ENCODE peak calls at places on chromosome 2, in nine cellular contexts. H, Z, J, K, S, L, G, D and E are unnamed samples.

GRCh38 chr2:217121565-217121964 is 261.7 kb upstream of the TNP1 start:
- DNase-seq in S (no peak), L (no peak), K (no peak), H (no peak), Z (no peak), D (no peak), G (no peak), J (no peak), E (no peak)

GRCh38 chr2:139518276-139518675 is 738.1 kb upstream of the NXPH2 start:
- DNase-seq in L (no peak), K (no peak), Z (no peak), G (no peak), J (no peak), S (no peak), D (no peak), H (no peak), E (no peak)

GRCh38 chr2:179818546-179818945 is 42.9 kb downstream of the ZNF385B start:
- DNase-seq in Z (no peak), S (no peak), J (no peak), G (no peak), H (no peak), L (no peak), K (no peak), D (no peak), E (no peak)

GRCh38 chr2:8740136-8740535 is 58.3 kb downstream of the ID2 start:
- DNase-seq in G (no peak), L (no peak), K (no peak), D (no peak), S (no peak), J (no peak), Z (no peak), H (no peak), E (no peak)

GRCh38 chr2:8412082-8412481 is 269.8 kb upstream of the ID2 start:
- DNase-seq in K (peak), G (no peak), J (no peak), H (peak), Z (no peak), L (no peak), D (peak), S (no peak), E (no peak)

GRCh38 chr2:150214626-150215025 is 272.8 kb downstream of the RND3 start:
- DNase-seq in D (peak), Z (no peak), K (peak), G (no peak), H (no peak), S (no peak), J (no peak), L (no peak), E (no peak)

GRCh38 chr2:191845876-191846786 is 757 bp downstream of the CAVIN2 start:
- DNase-seq in L (no peak), S (no peak), G (no peak), J (no peak), Z (no peak), D (peak), K (no peak), H (no peak), E (no peak)

GRCh38 chr2:68121873-68122679 is 35.6 kb upstream of the PNO1 start:
- DNase-seq in J (peak), D (peak), G (peak), Z (peak), L (peak), S (peak), H (peak), K (peak), E (peak)

GRCh38 chr2:64017811-64018714 is 1.2 kb downstream of the VPS54 start:
- DNase-seq in H (no peak), D (no peak), G (no peak), L (no peak), K (no peak), S (no peak), Z (peak), J (no peak), E (no peak)

GRCh38 chr2:136492901-136493300 is 272.4 kb upstream of the THSD7B start:
- DNase-seq in J (no peak), D (no peak), S (no peak), H (no peak), L (no peak), K (no peak), Z (no peak), G (no peak), E (no peak)

GRCh38 chr2:3626118-3626816 is 31.4 kb downstream of the COLEC11 start:
- DNase-seq in K (no peak), H (peak), J (no peak), D (peak), L (no peak), Z (no peak), S (no peak), G (no peak), E (no peak)

GRCh38 chr2:222884114-222884764 is 23.4 kb downstream of the ACSL3 start:
- DNase-seq in G (no peak), L (no peak), S (no peak), K (no peak), Z (no peak), J (no peak), D (no peak), H (no peak), E (no peak)

GRCh38 chr2:65436169-65436824 is 3.9 kb upstream of the SPRED2 start:
- DNase-seq in S (no peak), Z (peak), G (peak), L (peak), K (peak), H (peak), J (peak), D (peak), E (no peak)

GRCh38 chr2:152466041-152466440 is 131.1 kb downstream of the FMNL2 start:
- DNase-seq in H (no peak), J (no peak), K (no peak), Z (no peak), L (no peak), S (no peak), G (no peak), D (no peak), E (no peak)